ENCODE peak calls at places on chromosomes 12 and 14, in seven cellular contexts. S is Panc1; O is endothelial cell; I is substantia nigra; Q is cardiac fibroblast; F is lung; M is activated CD8-positive, alpha-beta memory T cell treated with anti-CD3 and anti-CD28 coated beads, Interleukin-2, amount 50 U/mL, for 4 hours. K is an unnamed sample.

GRCh38 chr12:96698965-96699364 is 208.1 kb upstream of the NEDD1 start:
- DNase-seq in I (no peak), M (no peak), O (no peak), S (no peak), F (no peak), Q (no peak), K (no peak)

GRCh38 chr12:49483621-49484020 is 55.2 kb upstream of the KCNH3 start:
- DNase-seq in S (no peak), Q (no peak), F (no peak), O (no peak), M (no peak), I (no peak), K (no peak)

GRCh38 chr14:49584058-49584457 is 2.1 kb downstream of the RPS29 start:
- DNase-seq in F (no peak), Q (no peak), M (no peak), O (no peak), S (no peak), I (no peak), K (no peak)

GRCh38 chr12:120399531-120399930 is 30.6 kb upstream of the MSI1 start:
- DNase-seq in S (no peak), O (no peak), Q (peak), F (no peak), I (no peak), M (no peak), K (no peak)

GRCh38 chr14:21467620-21468019 is 9.1 kb downstream of the RAB2B start:
- DNase-seq in S (no peak), I (no peak), F (no peak), M (no peak), Q (peak), O (no peak), K (no peak)

GRCh38 chr12:40819427-40820108 is 127.3 kb downstream of the CNTN1 start:
- DNase-seq in Q (no peak), S (no peak), O (peak), M (no peak), F (no peak), I (peak), K (no peak)

GRCh38 chr12:104216461-104217058 is 981 bp downstream of the TXNRD1 start:
- DNase-seq in O (no peak), Q (no peak), M (no peak), S (no peak), F (no peak), I (no peak), K (no peak)

GRCh38 chr14:103097994-103098957 is 3.8 kb downstream of the EXOC3L4 start:
- DNase-seq in M (no peak), Q (no peak), F (no peak), O (no peak), S (no peak), I (no peak), K (no peak)

GRCh38 chr12:6182279-6182898 is 17.8 kb upstream of the CD9 start:
- DNase-seq in I (no peak), F (peak), S (no peak), O (no peak), M (no peak), Q (peak), K (peak)

GRCh38 chr12:253116-253831 is 9.4 kb downstream of the SLC6A13 start:
- DNase-seq in Q (no peak), I (no peak), F (peak), S (no peak), M (no peak), O (no peak), K (no peak)

GRCh38 chr12:49672351-49673181 is 34.6 kb downstream of the FMNL3 start:
- DNase-seq in Q (no peak), I (no peak), S (no peak), M (no peak), O (peak), F (no peak), K (no peak)

K was measured in KBM-7.